ENCODE peak calls at places on chromosomes 13 and 19, in five cellular contexts. One of them, this sample, is unnamed.

GRCh38 chr19:12668937-12669271 is 2.3 kb downstream of the WDR83 start:
- DNase-seq in H1: no peak
- DNase-seq in WTC11: no peak
- DNase-seq in HCT116: no peak
- DNase-seq in A549: no peak
- DNase-seq in this sample: peak; percentile 59

GRCh38 chr19:1363599-1363998 is 20.1 kb upstream of the NDUFS7 start:
- DNase-seq in HCT116: no peak
- DNase-seq in H1: no peak
- DNase-seq in A549: no peak
- DNase-seq in WTC11: no peak
- DNase-seq in this sample: peak; percentile 21

GRCh38 chr13:112857914-112858490 is 111.0 kb upstream of the MCF2L start:
- DNase-seq in HCT116: no peak
- DNase-seq in H1: no peak
- DNase-seq in WTC11: no peak
- DNase-seq in A549: no peak
- DNase-seq in this sample: no peak

GRCh38 chr19:12987781-12988180 is 7.5 kb upstream of the NFIX start:
- DNase-seq in HCT116: no peak
- DNase-seq in A549: no peak
- DNase-seq in H1: no peak
- DNase-seq in WTC11: no peak
- DNase-seq in this sample: no peak

GRCh38 chr13:73984201-73984600 is 150.0 kb downstream of the KLF12 start:
- DNase-seq in HCT116: no peak
- DNase-seq in WTC11: no peak
- DNase-seq in A549: no peak
- DNase-seq in H1: no peak
- DNase-seq in this sample: no peak

GRCh38 chr13:64371461-64371860 is 2858.7 kb downstream of the PCDH9 start:
- DNase-seq in WTC11: no peak
- DNase-seq in A549: no peak
- DNase-seq in HCT116: no peak
- DNase-seq in H1: no peak
- DNase-seq in this sample: no peak

GRCh38 chr13:98565726-98566577 is 11.0 kb downstream of the STK24 start:
- DNase-seq in A549: no peak
- DNase-seq in HCT116: no peak
- DNase-seq in WTC11: no peak
- DNase-seq in H1: no peak
- DNase-seq in this sample: no peak

GRCh38 chr13:76868451-76868850 is 17.8 kb downstream of the KCTD12 start:
- DNase-seq in A549: no peak
- DNase-seq in H1: no peak
- DNase-seq in WTC11: no peak
- DNase-seq in HCT116: no peak
- DNase-seq in this sample: no peak

GRCh38 chr19:18340237-18340989 is at the start of gene PGPEP1:
- DNase-seq in H1: no peak
- DNase-seq in WTC11: peak; percentile 81
- DNase-seq in A549: no peak
- DNase-seq in HCT116: no peak
- DNase-seq in this sample: peak; percentile 71

GRCh38 chr13:23020246-23020843 is 160.4 kb upstream of the SGCG start:
- DNase-seq in WTC11: peak; percentile 43
- DNase-seq in HCT116: peak; percentile 61
- DNase-seq in H1: no peak
- DNase-seq in A549: peak; percentile 1
- DNase-seq in this sample: peak; percentile 69

GRCh38 chr19:45153339-45154063 is 7.3 kb downstream of the NKPD1 start:
- DNase-seq in WTC11: peak; percentile 78
- DNase-seq in H1: no peak
- DNase-seq in A549: no peak
- DNase-seq in HCT116: no peak
- DNase-seq in this sample: peak; percentile 55

GRCh38 chr13:103187621-103188020 is 121.4 kb upstream of the SLC10A2 start:
- DNase-seq in H1: no peak
- DNase-seq in WTC11: no peak
- DNase-seq in HCT116: no peak
- DNase-seq in A549: no peak
- DNase-seq in this sample: peak; percentile 4

GRCh38 chr13:53068841-53069520 is 40.4 kb downstream of the OLFM4 start:
- DNase-seq in WTC11: no peak
- DNase-seq in HCT116: no peak
- DNase-seq in A549: no peak
- DNase-seq in H1: no peak
- DNase-seq in this sample: no peak

GRCh38 chr13:32650705-32651311 is 64.6 kb downstream of the PDS5B start:
- DNase-seq in HCT116: peak; percentile 43
- DNase-seq in WTC11: peak; percentile 53
- DNase-seq in A549: peak; percentile 10
- DNase-seq in H1: no peak
- DNase-seq in this sample: peak; percentile 88

GRCh38 chr19:15404780-15405211 is 14.0 kb downstream of the AKAP8L start:
- DNase-seq in HCT116: no peak
- DNase-seq in H1: no peak
- DNase-seq in WTC11: no peak
- DNase-seq in A549: no peak
- DNase-seq in this sample: no peak

DNA sequence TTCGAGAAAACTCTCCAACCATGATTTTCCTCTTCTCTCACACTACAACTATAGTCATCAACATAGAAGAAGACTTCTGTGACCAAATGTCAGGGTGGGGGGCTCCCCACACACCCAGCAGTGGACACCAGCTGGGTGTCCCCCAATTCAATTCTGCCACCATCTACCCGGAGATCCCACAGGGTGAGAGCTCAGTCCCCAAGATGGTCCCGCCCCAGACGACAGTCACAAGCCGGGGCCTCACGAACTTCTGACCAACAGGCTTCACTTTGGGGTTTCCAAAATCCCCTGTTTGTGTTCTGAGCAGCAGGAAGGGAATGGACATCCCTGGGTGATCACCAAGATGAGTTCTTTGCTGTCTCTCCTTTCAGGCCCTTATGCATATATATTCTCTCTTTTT is 35.1 kb downstream of the ZNF536 start:
- DNase-seq in A549: no peak
- DNase-seq in WTC11: no peak
- DNase-seq in H1: no peak
- DNase-seq in HCT116: no peak
- DNase-seq in this sample: no peak
- TF ChIP-seq MAX in A549: no peak
- TF ChIP-seq MAX in WTC11: no peak
- TF ChIP-seq MAX in H1: no peak
- TF ChIP-seq MAX in HCT116: no peak
- TF ChIP-seq MAX in this sample: no peak

GRCh38 chr19:41707502-41707812 is 969 bp upstream of the CEACAM5 start:
- DNase-seq in WTC11: peak; percentile 24
- DNase-seq in A549: peak; percentile 60
- DNase-seq in HCT116: no peak
- DNase-seq in H1: no peak
- DNase-seq in this sample: no peak

GRCh38 chr19:41707871-41708371 is 505 bp upstream of the CEACAM5 start:
- DNase-seq in A549: no peak
- DNase-seq in H1: no peak
- DNase-seq in HCT116: no peak
- DNase-seq in WTC11: peak; percentile 4
- DNase-seq in this sample: no peak

GRCh38 chr19:41705393-41706174 is 2.8 kb upstream of the CEACAM5 start:
- DNase-seq in WTC11: peak; percentile 77
- DNase-seq in HCT116: no peak
- DNase-seq in A549: peak; percentile 58
- DNase-seq in H1: no peak
- DNase-seq in this sample: peak; percentile 36

GRCh38 chr19:41708481-41708880 is at the start of gene CEACAM5:
- DNase-seq in HCT116: no peak
- DNase-seq in A549: no peak
- DNase-seq in H1: no peak
- DNase-seq in WTC11: peak; percentile 4
- DNase-seq in this sample: no peak

DNA sequence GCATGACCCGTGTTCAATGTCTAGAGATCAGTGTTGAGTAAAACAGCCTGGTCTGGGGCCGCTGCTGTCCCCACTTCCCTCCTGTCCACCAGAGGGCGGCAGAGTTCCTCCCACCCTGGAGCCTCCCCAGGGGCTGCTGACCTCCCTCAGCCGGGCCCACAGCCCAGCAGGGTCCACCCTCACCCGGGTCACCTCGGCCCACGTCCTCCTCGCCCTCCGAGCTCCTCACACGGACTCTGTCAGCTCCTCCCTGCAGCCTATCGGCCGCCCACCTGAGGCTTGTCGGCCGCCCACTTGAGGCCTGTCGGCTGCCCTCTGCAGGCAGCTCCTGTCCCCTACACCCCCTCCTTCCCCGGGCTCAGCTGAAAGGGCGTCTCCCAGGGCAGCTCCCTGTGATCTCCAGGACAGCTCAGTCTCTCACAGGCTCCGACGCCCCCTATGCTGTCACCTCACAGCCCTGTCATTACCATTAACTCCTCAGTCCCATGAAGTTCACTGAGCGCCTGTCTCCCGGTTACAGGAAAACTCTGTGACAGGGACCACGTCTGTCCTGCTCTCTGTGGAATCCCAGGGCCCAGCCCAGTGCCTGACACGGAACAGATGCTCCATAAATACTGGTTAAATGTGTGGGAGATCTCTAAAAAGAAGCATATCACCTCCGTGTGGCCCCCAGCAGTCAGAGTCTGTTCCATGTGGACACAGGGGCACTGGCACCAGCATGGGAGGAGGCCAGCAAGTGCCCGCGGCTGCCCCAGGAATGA is 1.5 kb upstream of the CEACAM5 start:
- DNase-seq in H1: peak; percentile 65
- DNase-seq in A549: peak; percentile 99
- DNase-seq in HCT116: peak; percentile 69
- DNase-seq in WTC11: peak; percentile 88
- DNase-seq in this sample: peak; percentile 61
- TF ChIP-seq MAX in H1: no peak
- TF ChIP-seq MAX in A549: peak; percentile 26
- TF ChIP-seq MAX in HCT116: no peak
- TF ChIP-seq MAX in WTC11: no peak
- TF ChIP-seq MAX in this sample: peak; percentile 6

DNA sequence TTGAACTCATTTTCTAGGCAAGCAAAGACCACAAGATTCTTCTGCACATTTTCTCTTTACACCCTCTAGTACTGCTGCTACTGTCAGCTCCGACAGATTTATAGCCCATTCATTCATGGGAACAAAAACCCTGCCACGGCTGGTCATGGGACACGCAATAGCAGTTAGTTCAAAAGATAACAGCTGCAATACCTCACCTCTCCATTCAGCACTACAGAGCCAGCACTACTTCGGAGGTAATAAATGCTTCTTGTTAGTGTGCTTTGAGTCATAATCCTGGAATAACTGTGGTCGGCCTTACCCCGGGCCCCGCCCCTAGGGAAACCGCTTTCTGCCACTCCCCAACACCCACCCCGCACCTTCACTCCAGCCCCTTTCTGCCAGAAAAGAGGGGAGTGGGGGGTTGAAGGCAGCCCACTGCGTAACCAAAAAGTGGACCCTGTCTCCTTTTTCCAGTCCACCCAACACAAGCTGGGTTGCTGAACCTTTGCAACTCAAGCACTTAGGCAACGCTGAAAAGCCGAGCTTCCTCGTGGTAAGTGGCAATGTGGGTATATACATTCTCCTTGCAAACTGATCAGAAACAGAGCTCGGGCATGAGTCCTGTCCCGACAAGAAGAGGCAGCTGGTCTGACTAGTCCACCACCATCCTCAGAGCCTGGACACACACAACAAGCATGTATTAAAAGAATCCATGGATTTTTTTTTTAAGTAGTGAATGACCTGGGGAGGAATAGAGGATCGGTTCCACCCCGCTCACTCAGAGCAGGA is 240.8 kb upstream of the ZNF507 start:
- DNase-seq in HCT116: no peak
- DNase-seq in H1: no peak
- DNase-seq in A549: no peak
- DNase-seq in WTC11: no peak
- DNase-seq in this sample: peak; percentile 4
- TF ChIP-seq MAX in HCT116: no peak
- TF ChIP-seq MAX in H1: no peak
- TF ChIP-seq MAX in A549: no peak
- TF ChIP-seq MAX in WTC11: no peak
- TF ChIP-seq MAX in this sample: no peak

DNA sequence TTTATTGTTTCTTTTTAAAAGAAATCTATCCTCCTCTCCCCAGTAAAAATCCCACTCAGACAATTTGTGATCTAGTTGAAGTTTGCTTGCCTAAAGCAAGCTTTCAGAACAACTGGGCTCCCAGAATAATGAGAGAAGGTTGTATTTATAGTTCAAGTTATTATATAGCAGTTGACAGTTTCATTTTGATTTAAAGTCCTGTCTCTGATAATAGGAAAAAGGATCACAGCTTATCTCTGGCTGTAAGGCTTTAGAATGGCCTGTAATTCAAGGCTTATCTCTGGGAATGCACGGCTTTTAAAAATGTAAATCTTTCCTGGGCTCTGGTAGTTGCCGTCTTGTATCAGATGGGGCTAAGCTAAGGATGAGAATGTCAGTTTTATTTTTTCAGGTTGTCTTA is 123.3 kb upstream of the TMTC4 start:
- DNase-seq in HCT116: no peak
- DNase-seq in WTC11: no peak
- DNase-seq in H1: no peak
- DNase-seq in A549: no peak
- DNase-seq in this sample: no peak
- TF ChIP-seq MAX in HCT116: no peak
- TF ChIP-seq MAX in WTC11: no peak
- TF ChIP-seq MAX in H1: no peak
- TF ChIP-seq MAX in A549: no peak
- TF ChIP-seq MAX in this sample: no peak

GRCh38 chr19:32196690-32197420 is 148.6 kb upstream of the ZNF507 start:
- DNase-seq in H1: no peak
- DNase-seq in WTC11: no peak
- DNase-seq in A549: no peak
- DNase-seq in HCT116: no peak
- DNase-seq in this sample: no peak
- TF ChIP-seq MAX in H1: no peak
- TF ChIP-seq MAX in WTC11: no peak
- TF ChIP-seq MAX in A549: no peak
- TF ChIP-seq MAX in HCT116: no peak
- TF ChIP-seq MAX in this sample: no peak